ENCODE peak calls at places on chromosomes 3 and 15, in six cellular contexts. F is activated T-helper 1 cell treated with anti-CD3 and anti-CD28 coated beads, Interleukin-2, amount 50 U/mL, for 16 hours; J is WTC11; R is stimulated activated CD4-positive, alpha-beta T cell treated with anti-CD3 and anti-CD28 coated beads, Interleukin-2, amount 100 ng/mL, for 48 hours; V is NCI-H345; H is ACHN. Q is an unnamed sample.

GRCh38 chr3:169169340-169169963 is 494.1 kb downstream of the MECOM start:
- DNase-seq in R (no peak), V (no peak), J (no peak), H (no peak), F (no peak), Q (no peak)

GRCh38 chr3:30617653-30618052 is 11.3 kb downstream of the TGFBR2 start:
- DNase-seq in J (no peak), F (no peak), R (no peak), V (no peak), H (no peak), Q (no peak)

GRCh38 chr3:3800685-3801509 is 1.7 kb downstream of the LRRN1 start:
- DNase-seq in F (no peak), R (no peak), V (no peak), H (no peak), J (peak), Q (no peak)

GRCh38 chr3:31550452-31551251 is 17.9 kb downstream of the STT3B start:
- DNase-seq in V (no peak), J (no peak), R (no peak), F (no peak), H (peak), Q (peak)

GRCh38 chr3:138092023-138092422 is 23.4 kb downstream of the DZIP1L start:
- DNase-seq in J (no peak), R (no peak), F (no peak), H (no peak), V (no peak), Q (no peak)

GRCh38 chr3:51559266-51559907 is 20.9 kb downstream of the RAD54L2 start:
- DNase-seq in F (no peak), R (no peak), V (peak), H (no peak), J (no peak), Q (peak)

GRCh38 chr3:196886175-196886574 is 18.5 kb downstream of the SENP5 start:
- DNase-seq in J (no peak), V (no peak), F (no peak), H (no peak), R (no peak), Q (no peak)

GRCh38 chr3:58404396-58404795 is 29.2 kb downstream of the PDHB start:
- DNase-seq in H (peak), V (no peak), J (no peak), F (no peak), R (no peak), Q (no peak)

GRCh38 chr3:45549961-45550360 is 44.6 kb upstream of the LIMD1 start:
- DNase-seq in J (no peak), F (no peak), R (no peak), H (no peak), V (no peak), Q (no peak)

GRCh38 chr15:77521206-77521605 is 100.5 kb downstream of the HMG20A start:
- DNase-seq in J (no peak), H (no peak), R (no peak), V (no peak), F (no peak), Q (no peak)

Q was measured in NCI-H1105 treated with DMSO at 0.1 percent for 48 hours.